ENCODE peak calls at places on chromosomes 5 and 9, in six cellular contexts. R is lower leg skin; C is CD8-positive, alpha-beta T cell; L is GM13976; Y is progenitor cell of endocrine pancreas; E is suprapubic skin. Z is an unnamed sample.

GRCh38 chr5:33558489-33558888 is 117.7 kb downstream of the TARS1 start:
- DNase-seq in E (no peak), L (no peak), Y (no peak), C (no peak), R (no peak), Z (no peak)

GRCh38 chr5:16856531-16856930 is 79.6 kb downstream of the MYO10 start:
- DNase-seq in R (no peak), L (no peak), C (no peak), Y (no peak), E (no peak), Z (no peak)

GRCh38 chr9:126491256-126491879 is 122.4 kb upstream of the LMX1B start:
- DNase-seq in R (peak; percentile 53), C (no peak), L (peak; percentile 77), Y (no peak), E (no peak), Z (no peak)

GRCh38 chr9:95127249-95128176 is 190.0 kb downstream of the FANCC start:
- DNase-seq in Y (peak; percentile 85), L (peak; percentile 87), R (peak; percentile 80), E (peak; percentile 90), C (peak; percentile 42), Z (peak; percentile 81)

GRCh38 chr5:133709074-133709676 is 96.8 kb upstream of the FSTL4 start:
- DNase-seq in E (peak; percentile 34), R (no peak), L (no peak), Y (no peak), C (no peak), Z (no peak)

GRCh38 chr9:72894342-72894741 is 58.5 kb downstream of the ALDH1A1 start:
- DNase-seq in Y (no peak), C (no peak), E (no peak), R (no peak), L (no peak), Z (no peak)

GRCh38 chr9:85741112-85741874 is 461 bp downstream of the AGTPBP1 start:
- DNase-seq in Y (peak; percentile 61), C (peak; percentile 37), L (peak; percentile 65), R (peak; percentile 28), E (peak; percentile 84), Z (peak; percentile 29)

GRCh38 chr5:110032386-110032785 is 342.7 kb downstream of the MAN2A1 start:
- DNase-seq in Y (no peak), E (no peak), C (no peak), R (no peak), L (no peak), Z (no peak)

GRCh38 chr9:86731511-86731993 is 215.8 kb downstream of the GAS1 start:
- DNase-seq in C (no peak), Y (no peak), L (no peak), E (no peak), R (no peak), Z (no peak)

GRCh38 chr5:176609724-176610429 is at the start of gene GPRIN1:
- DNase-seq in C (no peak), E (no peak), L (peak; percentile 97), R (no peak), Y (peak; percentile 64), Z (no peak)

GRCh38 chr5:107272954-107273353 is 397.8 kb downstream of the EFNA5 start:
- DNase-seq in C (no peak), E (no peak), Y (no peak), L (no peak), R (no peak), Z (no peak)

GRCh38 chr5:108735790-108736189 is 11.9 kb upstream of the FER start:
- DNase-seq in L (no peak), Y (no peak), C (no peak), R (no peak), E (no peak), Z (no peak)

GRCh38 chr5:145948921-145949320 is 12.5 kb downstream of the SH3RF2 start:
- DNase-seq in E (no peak), C (no peak), Y (no peak), R (peak; percentile 66), L (no peak), Z (no peak)

GRCh38 chr5:112933651-112934365 is 11.8 kb upstream of the REEP5 start:
- DNase-seq in C (no peak), L (no peak), E (no peak), R (no peak), Y (no peak), Z (no peak)

GRCh38 chr5:176438959-176439757 is 9.0 kb upstream of the FAF2 start:
- DNase-seq in E (no peak), R (no peak), L (no peak), Y (no peak), C (no peak), Z (no peak)

GRCh38 chr9:77756449-77756848 is 108.3 kb upstream of the GNA14 start:
- DNase-seq in L (no peak), E (no peak), R (no peak), Y (no peak), C (no peak), Z (no peak)
- TF ChIP-seq CTCF in L (no peak), E (no peak), R (no peak), Y (no peak), C (no peak), Z (no peak)

DNA sequence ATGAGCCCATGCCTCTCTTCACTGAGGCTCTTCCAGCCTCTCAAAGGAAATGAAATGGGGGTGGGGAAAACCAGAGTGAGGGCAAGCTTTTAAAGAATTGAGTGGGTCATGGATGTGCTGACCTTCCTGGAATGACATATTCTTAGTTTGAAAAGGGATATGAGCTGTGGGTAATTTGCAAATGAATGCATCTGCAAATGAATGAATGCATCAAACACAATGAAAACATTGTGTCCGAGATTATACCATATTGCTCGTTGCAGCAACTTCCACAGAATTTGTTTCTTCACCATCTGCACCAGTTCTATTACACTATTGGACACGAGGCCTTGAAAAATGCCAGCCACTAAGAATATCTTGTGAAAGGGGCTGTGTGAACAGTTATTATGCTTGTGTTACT is 198.6 kb upstream of the CDH6 start:
- DNase-seq in C (no peak), Y (no peak), R (no peak), E (no peak), L (no peak), Z (no peak)
- TF ChIP-seq CTCF in C (no peak), Y (no peak), R (no peak), E (no peak), L (no peak), Z (no peak)

DNA sequence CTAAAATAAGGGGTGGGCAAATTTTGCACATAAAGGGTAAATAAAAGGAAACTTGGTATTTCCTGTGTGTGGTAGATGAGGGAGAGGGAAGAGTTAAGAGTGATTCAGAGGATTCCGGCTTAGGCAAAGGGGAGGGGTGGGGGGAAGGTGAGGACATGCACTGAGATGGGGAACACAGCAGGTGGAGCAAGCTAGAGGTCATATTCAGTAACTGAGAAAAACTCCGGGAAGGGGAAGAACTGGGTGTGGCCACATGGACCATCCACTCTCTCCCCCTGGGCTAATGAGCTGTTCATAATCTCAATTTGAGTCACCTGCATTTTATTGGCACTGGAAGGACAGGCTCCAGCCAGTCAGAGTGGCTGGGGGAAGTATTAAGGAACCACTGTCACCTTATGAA is 45.1 kb upstream of the UGCG start:
- DNase-seq in Y (no peak), C (no peak), E (no peak), R (no peak), L (no peak), Z (no peak)
- TF ChIP-seq CTCF in Y (no peak), C (no peak), E (no peak), R (no peak), L (no peak), Z (no peak)

GRCh38 chr5:128158342-128158741 is 74.8 kb downstream of the SLC12A2 start:
- DNase-seq in C (no peak), R (no peak), Y (no peak), E (no peak), L (no peak), Z (no peak)

GRCh38 chr5:128154943-128155342 is 71.4 kb downstream of the SLC12A2 start:
- DNase-seq in Y (no peak), L (no peak), E (no peak), R (no peak), C (no peak), Z (no peak)

DNA sequence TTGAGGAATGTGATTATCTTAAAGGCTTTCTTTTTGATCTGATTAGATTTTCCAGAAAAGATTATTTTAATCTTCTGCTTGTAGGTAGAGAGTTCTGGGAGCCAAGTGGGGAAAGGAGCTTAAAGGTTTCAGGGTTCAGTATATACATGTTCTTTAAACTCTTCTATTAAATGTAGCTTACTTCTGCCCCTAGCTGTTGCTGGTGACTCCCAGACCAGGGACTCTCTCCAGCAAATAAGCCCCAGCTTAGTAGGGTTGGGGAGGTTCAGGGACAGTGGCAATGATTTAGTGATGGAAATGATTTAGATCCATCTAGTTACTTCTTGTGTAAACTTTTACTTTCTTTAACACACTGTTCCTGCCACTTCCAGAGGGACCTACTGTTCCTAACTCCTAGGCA is 72.2 kb downstream of the SLC12A2 start:
- DNase-seq in E (no peak), C (no peak), L (no peak), R (no peak), Y (no peak), Z (no peak)
- TF ChIP-seq CTCF in E (no peak), C (no peak), L (no peak), R (no peak), Y (no peak), Z (no peak)

GRCh38 chr5:53376853-53377252 is 103.6 kb upstream of the FST start:
- DNase-seq in E (no peak), R (no peak), C (no peak), Y (no peak), L (no peak), Z (no peak)
- TF ChIP-seq CTCF in E (no peak), R (no peak), C (no peak), Y (no peak), L (no peak), Z (no peak)

GRCh38 chr5:11247224-11247623 is 486.2 kb upstream of the DAP start:
- DNase-seq in L (no peak), Y (no peak), C (no peak), R (no peak), E (no peak), Z (no peak)
- TF ChIP-seq CTCF in L (no peak), Y (no peak), C (no peak), R (no peak), E (no peak), Z (no peak)

Z was measured in breast epithelium.